ENCODE peak calls at places on chromosomes 12 and 14, in seven cellular contexts. One of them, this sample, is unnamed.
A peak's percentile ranks its signal among the peaks of the same experiment; 100 is the strongest.

GRCh38 chr14:42112108-42112507 is 505.4 kb downstream of the LRFN5 start:
- DNase-seq in heart right ventricle: no peak
- DNase-seq in HL-60: no peak
- DNase-seq in upper lobe of right lung: no peak
- DNase-seq in endothelial cell of umbilical vein: no peak
- DNase-seq in A549: no peak
- DNase-seq in aorta: no peak
- DNase-seq in this sample: no peak

GRCh38 chr14:24665440-24665991 is 31.5 kb upstream of the GZMB start:
- DNase-seq in HL-60: peak; percentile 32
- DNase-seq in aorta: no peak
- DNase-seq in upper lobe of right lung: no peak
- DNase-seq in A549: no peak
- DNase-seq in endothelial cell of umbilical vein: no peak
- DNase-seq in heart right ventricle: no peak
- DNase-seq in this sample: no peak

GRCh38 chr12:76866726-76867125 is 12.1 kb downstream of the CSRP2 start:
- DNase-seq in aorta: no peak
- DNase-seq in HL-60: no peak
- DNase-seq in upper lobe of right lung: no peak
- DNase-seq in A549: no peak
- DNase-seq in heart right ventricle: no peak
- DNase-seq in endothelial cell of umbilical vein: no peak
- DNase-seq in this sample: no peak

GRCh38 chr12:45409966-45410365 is 194.1 kb downstream of the ANO6 start:
- DNase-seq in aorta: no peak
- DNase-seq in HL-60: no peak
- DNase-seq in heart right ventricle: no peak
- DNase-seq in upper lobe of right lung: no peak
- DNase-seq in A549: no peak
- DNase-seq in endothelial cell of umbilical vein: no peak
- DNase-seq in this sample: peak; percentile 12

GRCh38 chr12:49930515-49931288 is 19.8 kb upstream of the AQP2 start:
- DNase-seq in heart right ventricle: no peak
- DNase-seq in A549: no peak
- DNase-seq in endothelial cell of umbilical vein: peak; percentile 53
- DNase-seq in HL-60: no peak
- DNase-seq in aorta: no peak
- DNase-seq in upper lobe of right lung: no peak
- DNase-seq in this sample: no peak

GRCh38 chr12:31478425-31478824 is 112.5 kb downstream of the DENND5B start:
- DNase-seq in HL-60: no peak
- DNase-seq in A549: no peak
- DNase-seq in endothelial cell of umbilical vein: no peak
- DNase-seq in heart right ventricle: no peak
- DNase-seq in upper lobe of right lung: no peak
- DNase-seq in aorta: no peak
- DNase-seq in this sample: no peak

GRCh38 chr12:93173178-93173957 is 204.4 kb upstream of the NUDT4 start:
- DNase-seq in A549: no peak
- DNase-seq in HL-60: no peak
- DNase-seq in heart right ventricle: no peak
- DNase-seq in upper lobe of right lung: no peak
- DNase-seq in endothelial cell of umbilical vein: no peak
- DNase-seq in aorta: no peak
- DNase-seq in this sample: no peak

GRCh38 chr14:76346391-76347160 is 29.4 kb upstream of the ESRRB start:
- DNase-seq in HL-60: no peak
- DNase-seq in A549: no peak
- DNase-seq in heart right ventricle: no peak
- DNase-seq in aorta: peak; percentile 42
- DNase-seq in endothelial cell of umbilical vein: no peak
- DNase-seq in upper lobe of right lung: no peak
- DNase-seq in this sample: no peak

GRCh38 chr14:94180655-94181271 is 6.6 kb downstream of the PPP4R4 start:
- DNase-seq in A549: peak; percentile 48
- DNase-seq in endothelial cell of umbilical vein: peak; percentile 48
- DNase-seq in heart right ventricle: no peak
- DNase-seq in HL-60: no peak
- DNase-seq in upper lobe of right lung: no peak
- DNase-seq in aorta: no peak
- DNase-seq in this sample: no peak

GRCh38 chr12:80924437-80924836 is 13.3 kb downstream of the LIN7A start:
- DNase-seq in A549: no peak
- DNase-seq in endothelial cell of umbilical vein: no peak
- DNase-seq in aorta: no peak
- DNase-seq in upper lobe of right lung: no peak
- DNase-seq in HL-60: no peak
- DNase-seq in heart right ventricle: no peak
- DNase-seq in this sample: no peak

GRCh38 chr12:122064780-122065588 is 13.6 kb upstream of the MLXIP start:
- DNase-seq in HL-60: no peak
- DNase-seq in heart right ventricle: peak; percentile 42
- DNase-seq in A549: peak; percentile 74
- DNase-seq in aorta: no peak
- DNase-seq in upper lobe of right lung: no peak
- DNase-seq in endothelial cell of umbilical vein: peak; percentile 69
- DNase-seq in this sample: no peak

GRCh38 chr12:126899926-126900792 is 1366.8 kb upstream of the TMEM132C start:
- DNase-seq in heart right ventricle: no peak
- DNase-seq in aorta: no peak
- DNase-seq in A549: no peak
- DNase-seq in endothelial cell of umbilical vein: no peak
- DNase-seq in upper lobe of right lung: no peak
- DNase-seq in HL-60: no peak
- DNase-seq in this sample: no peak

GRCh38 chr12:64946132-64946829 is 121.8 kb downstream of the TBC1D30 start:
- DNase-seq in heart right ventricle: peak; percentile 50
- DNase-seq in A549: no peak
- DNase-seq in upper lobe of right lung: no peak
- DNase-seq in endothelial cell of umbilical vein: peak; percentile 97
- DNase-seq in aorta: no peak
- DNase-seq in HL-60: no peak
- DNase-seq in this sample: no peak

GRCh38 chr12:55996715-55997534 is at the start of gene SUOX:
- DNase-seq in heart right ventricle: peak; percentile 94
- DNase-seq in aorta: peak; percentile 98
- DNase-seq in upper lobe of right lung: peak; percentile 97
- DNase-seq in endothelial cell of umbilical vein: peak; percentile 98
- DNase-seq in HL-60: peak; percentile 96
- DNase-seq in A549: peak; percentile 96
- DNase-seq in this sample: peak; percentile 66

GRCh38 chr14:99057684-99058083 is 214.3 kb downstream of the BCL11B start:
- DNase-seq in upper lobe of right lung: no peak
- DNase-seq in endothelial cell of umbilical vein: no peak
- DNase-seq in aorta: no peak
- DNase-seq in A549: no peak
- DNase-seq in HL-60: no peak
- DNase-seq in heart right ventricle: no peak
- DNase-seq in this sample: no peak

GRCh38 chr12:1591029-1591428 is 3.4 kb downstream of the FBXL14 start:
- DNase-seq in A549: peak; percentile 40
- DNase-seq in HL-60: no peak
- DNase-seq in endothelial cell of umbilical vein: peak; percentile 51
- DNase-seq in aorta: no peak
- DNase-seq in upper lobe of right lung: no peak
- DNase-seq in heart right ventricle: no peak
- DNase-seq in this sample: no peak

GRCh38 chr12:27525373-27525772 is 1.4 kb downstream of the PPFIBP1 start:
- DNase-seq in endothelial cell of umbilical vein: peak; percentile 88
- DNase-seq in HL-60: no peak
- DNase-seq in heart right ventricle: no peak
- DNase-seq in aorta: no peak
- DNase-seq in A549: peak; percentile 42
- DNase-seq in upper lobe of right lung: no peak
- DNase-seq in this sample: peak; percentile 27

GRCh38 chr12:30847259-30847658 is 79.3 kb upstream of the TSPAN11 start:
- DNase-seq in upper lobe of right lung: no peak
- DNase-seq in heart right ventricle: no peak
- DNase-seq in aorta: no peak
- DNase-seq in endothelial cell of umbilical vein: peak; percentile 59
- DNase-seq in HL-60: peak; percentile 57
- DNase-seq in A549: peak; percentile 81
- DNase-seq in this sample: peak; percentile 16

GRCh38 chr12:46487567-46488131 is 115.1 kb upstream of the SLC38A2 start:
- DNase-seq in HL-60: peak; percentile 57
- DNase-seq in A549: no peak
- DNase-seq in heart right ventricle: no peak
- DNase-seq in upper lobe of right lung: no peak
- DNase-seq in endothelial cell of umbilical vein: no peak
- DNase-seq in aorta: no peak
- DNase-seq in this sample: no peak

GRCh38 chr12:16389594-16389993 is 42.1 kb downstream of the MGST1 start:
- DNase-seq in endothelial cell of umbilical vein: no peak
- DNase-seq in HL-60: peak; percentile 75
- DNase-seq in upper lobe of right lung: no peak
- DNase-seq in heart right ventricle: no peak
- DNase-seq in aorta: no peak
- DNase-seq in A549: no peak
- DNase-seq in this sample: peak; percentile 40

GRCh38 chr12:48980389-48980952 is 2.3 kb downstream of the WNT1 start:
- DNase-seq in aorta: peak; percentile 77
- DNase-seq in HL-60: peak; percentile 59
- DNase-seq in upper lobe of right lung: no peak
- DNase-seq in endothelial cell of umbilical vein: no peak
- DNase-seq in heart right ventricle: no peak
- DNase-seq in A549: peak; percentile 51
- DNase-seq in this sample: no peak

GRCh38 chr12:104350211-104350908 is 46.8 kb downstream of the EID3 start:
- DNase-seq in upper lobe of right lung: no peak
- DNase-seq in HL-60: no peak
- DNase-seq in A549: no peak
- DNase-seq in aorta: no peak
- DNase-seq in heart right ventricle: no peak
- DNase-seq in endothelial cell of umbilical vein: no peak
- DNase-seq in this sample: no peak
- H3K27ac ChIP-seq in upper lobe of right lung: no peak overlapping the region
- H3K27ac ChIP-seq in HL-60: no peak overlapping the region
- H3K27ac ChIP-seq in A549: no peak overlapping the region
- H3K27ac ChIP-seq in aorta: no peak overlapping the region
- H3K27ac ChIP-seq in heart right ventricle: no peak overlapping the region
- H3K27ac ChIP-seq in endothelial cell of umbilical vein: no peak overlapping the region
- H3K27ac ChIP-seq in this sample: no peak overlapping the region

GRCh38 chr12:110343114-110343513 is 60.4 kb downstream of the ANAPC7 start:
- DNase-seq in endothelial cell of umbilical vein: no peak
- DNase-seq in aorta: no peak
- DNase-seq in A549: no peak
- DNase-seq in heart right ventricle: no peak
- DNase-seq in HL-60: no peak
- DNase-seq in upper lobe of right lung: no peak
- DNase-seq in this sample: no peak

GRCh38 chr12:110342157-110342556 is 61.1 kb downstream of the ATP2A2 start:
- DNase-seq in HL-60: no peak
- DNase-seq in A549: no peak
- DNase-seq in heart right ventricle: no peak
- DNase-seq in upper lobe of right lung: no peak
- DNase-seq in aorta: no peak
- DNase-seq in endothelial cell of umbilical vein: no peak
- DNase-seq in this sample: no peak

GRCh38 chr12:110339184-110339952 is 58.3 kb downstream of the ATP2A2 start:
- DNase-seq in heart right ventricle: no peak
- DNase-seq in A549: no peak
- DNase-seq in HL-60: no peak
- DNase-seq in upper lobe of right lung: no peak
- DNase-seq in endothelial cell of umbilical vein: no peak
- DNase-seq in aorta: no peak
- DNase-seq in this sample: no peak

GRCh38 chr12:110338754-110339153 is 57.7 kb downstream of the ATP2A2 start:
- DNase-seq in aorta: no peak
- DNase-seq in endothelial cell of umbilical vein: peak; percentile 17
- DNase-seq in heart right ventricle: no peak
- DNase-seq in upper lobe of right lung: no peak
- DNase-seq in A549: no peak
- DNase-seq in HL-60: no peak
- DNase-seq in this sample: no peak

GRCh38 chr12:110340706-110341105 is 59.7 kb downstream of the ATP2A2 start:
- DNase-seq in aorta: no peak
- DNase-seq in heart right ventricle: no peak
- DNase-seq in upper lobe of right lung: no peak
- DNase-seq in A549: no peak
- DNase-seq in endothelial cell of umbilical vein: no peak
- DNase-seq in HL-60: no peak
- DNase-seq in this sample: no peak
- H3K27ac ChIP-seq in aorta: no peak overlapping the region
- H3K27ac ChIP-seq in heart right ventricle: no peak overlapping the region
- H3K27ac ChIP-seq in upper lobe of right lung: no peak overlapping the region
- H3K27ac ChIP-seq in A549: peak overlapping the region; percentile 45
- H3K27ac ChIP-seq in endothelial cell of umbilical vein: no peak overlapping the region
- H3K27ac ChIP-seq in HL-60: no peak overlapping the region
- H3K27ac ChIP-seq in this sample: peak overlapping the region; percentile 94

DNA sequence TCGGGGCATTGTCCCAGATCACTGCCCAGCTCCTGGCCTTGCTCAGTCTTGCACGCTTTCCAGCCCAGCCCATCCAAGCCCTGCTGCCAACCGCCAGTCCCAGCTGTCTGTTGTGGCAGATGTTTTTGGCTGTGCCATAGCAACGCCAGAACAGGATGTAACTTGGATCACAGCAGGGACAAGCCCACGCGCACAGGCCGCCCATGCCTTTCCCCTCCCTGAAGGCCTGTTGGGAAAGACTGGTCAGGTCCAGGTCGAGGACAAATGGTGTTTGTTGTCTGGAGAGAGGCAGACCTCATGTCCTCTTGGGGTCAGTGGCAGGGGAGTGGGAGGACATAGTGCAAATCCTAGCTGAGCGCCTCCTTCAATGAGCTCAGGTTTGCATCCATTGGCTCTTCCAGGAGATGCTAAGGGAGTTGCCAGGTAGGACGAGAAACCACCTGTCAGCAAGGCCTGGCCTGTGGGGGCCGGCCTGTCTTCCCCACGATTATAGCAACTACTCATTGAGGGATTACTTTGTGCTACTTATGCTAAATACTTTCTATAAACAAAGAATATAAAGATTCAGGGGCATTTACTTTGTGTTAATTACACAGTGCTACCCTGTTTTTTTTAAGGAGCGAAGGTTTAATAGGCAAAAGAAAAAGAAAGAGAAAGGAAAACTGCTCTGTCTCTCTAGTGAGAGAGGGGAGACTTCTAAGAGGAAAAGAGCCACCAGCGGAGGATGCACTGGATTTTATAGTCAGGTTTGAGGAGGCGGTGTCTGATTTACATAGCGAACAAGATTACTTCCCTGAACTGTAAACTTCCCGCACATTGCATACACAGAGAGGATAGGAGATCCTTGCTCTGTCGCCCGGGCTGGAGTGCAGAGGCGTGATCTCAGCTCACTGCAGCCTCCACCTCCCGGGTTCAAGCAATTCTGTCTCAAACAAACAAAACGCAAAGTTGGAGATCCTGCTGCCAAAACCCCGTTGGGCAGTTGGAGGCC is 42.8 kb upstream of the CORO1C start:
- DNase-seq in A549: peak; percentile 79
- DNase-seq in heart right ventricle: peak; percentile 86
- DNase-seq in endothelial cell of umbilical vein: peak; percentile 73
- DNase-seq in upper lobe of right lung: peak; percentile 87
- DNase-seq in HL-60: peak; percentile 16
- DNase-seq in aorta: peak; percentile 92
- DNase-seq in this sample: peak; percentile 50
- H3K27ac ChIP-seq in A549: no peak overlapping the region
- H3K27ac ChIP-seq in heart right ventricle: peak overlapping the region; percentile 84
- H3K27ac ChIP-seq in endothelial cell of umbilical vein: no peak overlapping the region
- H3K27ac ChIP-seq in upper lobe of right lung: peak overlapping the region; percentile 73
- H3K27ac ChIP-seq in HL-60: no peak overlapping the region
- H3K27ac ChIP-seq in aorta: no peak overlapping the region
- H3K27ac ChIP-seq in this sample: no peak overlapping the region

GRCh38 chr14:22561366-22561660 is 27.7 kb downstream of the DAD1 start:
- DNase-seq in upper lobe of right lung: no peak
- DNase-seq in endothelial cell of umbilical vein: no peak
- DNase-seq in heart right ventricle: no peak
- DNase-seq in A549: no peak
- DNase-seq in HL-60: no peak
- DNase-seq in aorta: no peak
- DNase-seq in this sample: no peak
- H3K27ac ChIP-seq in upper lobe of right lung: peak overlapping the region; percentile 36
- H3K27ac ChIP-seq in endothelial cell of umbilical vein: no peak overlapping the region
- H3K27ac ChIP-seq in heart right ventricle: no peak overlapping the region
- H3K27ac ChIP-seq in A549: no peak overlapping the region
- H3K27ac ChIP-seq in HL-60: peak overlapping the region; percentile 56
- H3K27ac ChIP-seq in aorta: no peak overlapping the region
- H3K27ac ChIP-seq in this sample: no peak overlapping the region